ENCODE peak calls at places on chromosomes 7 and 10, in ten cellular contexts. V, S, I, G, J, P, Z, A, E and Q are unnamed samples.

GRCh38 chr7:141012044-141012685 is 2.6 kb downstream of the MRPS33 start:
- DNase-seq in V (peak; percentile 56), E (no peak), S (peak; percentile 62), J (peak; percentile 66), P (peak; percentile 68), G (peak; percentile 75), I (no peak), Z (no peak), A (no peak), Q (peak; percentile 55)

GRCh38 chr10:66799474-66799873 is 126.4 kb upstream of the LRRTM3 start:
- DNase-seq in J (no peak), I (no peak), S (no peak), G (no peak), A (no peak), P (peak; percentile 10), V (no peak), Z (no peak), E (no peak), Q (no peak)

GRCh38 chr7:148058753-148059152 is 531.8 kb upstream of the C7orf33 start:
- DNase-seq in J (no peak), A (no peak), I (no peak), V (no peak), G (no peak), E (no peak), P (no peak), S (no peak), Z (no peak), Q (no peak)

GRCh38 chr7:24601600-24601999 is 28.3 kb downstream of the PALS2 start:
- DNase-seq in J (no peak), Z (no peak), V (peak; percentile 21), S (no peak), I (no peak), G (peak; percentile 22), E (no peak), P (peak; percentile 11), A (no peak), Q (no peak)

GRCh38 chr7:102457352-102457924 is 7.2 kb downstream of the ALKBH4 start:
- DNase-seq in J (no peak), I (no peak), G (no peak), V (no peak), A (no peak), E (no peak), S (no peak), Z (no peak), P (no peak), Q (no peak)

GRCh38 chr10:87868277-87868676 is 4.9 kb downstream of the PTEN start:
- DNase-seq in S (no peak), P (no peak), G (no peak), Z (no peak), J (no peak), V (no peak), E (no peak), I (no peak), A (no peak), Q (no peak)

GRCh38 chr10:62844280-62845011 is 28.3 kb upstream of the EGR2 start:
- DNase-seq in V (no peak), Z (no peak), G (peak; percentile 8), J (no peak), E (no peak), A (no peak), S (no peak), P (no peak), I (no peak), Q (no peak)

GRCh38 chr7:20831976-20832375 is 45.3 kb upstream of the SP8 start:
- DNase-seq in P (no peak), Z (no peak), G (no peak), V (no peak), S (no peak), E (no peak), A (no peak), J (no peak), I (no peak), Q (no peak)

DNA sequence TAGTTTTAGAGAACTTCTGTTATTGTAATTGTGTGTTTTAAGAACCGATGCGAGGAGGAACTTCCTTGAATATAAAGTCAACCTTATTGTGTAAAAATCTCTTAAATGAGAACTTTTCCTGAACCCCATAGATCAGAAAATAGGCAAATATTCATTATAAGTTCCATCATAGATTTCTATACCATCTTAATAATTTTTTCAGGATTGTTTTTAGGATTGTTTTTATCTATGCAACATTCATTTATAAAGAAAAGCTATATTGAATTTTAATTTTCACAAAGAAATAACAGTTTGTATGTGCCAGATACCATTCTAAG is 1.7 kb upstream of the SMNDC1 start:
- DNase-seq in E (no peak), Z (no peak), P (no peak), I (no peak), G (no peak), S (no peak), V (no peak), J (no peak), A (no peak), Q (no peak)
- TF ChIP-seq CTCF in E (no peak), Z (no peak), P (no peak), I (no peak), G (no peak), S (no peak), V (no peak), J (no peak), A (no peak), Q (no peak)

GRCh38 chr7:76165106-76165972 is 36.4 kb upstream of the SRRM3 start:
- DNase-seq in G (no peak), A (no peak), J (no peak), P (no peak), E (no peak), Z (no peak), I (no peak), V (no peak), S (no peak), Q (no peak)

GRCh38 chr7:76165973-76166403 is 35.7 kb upstream of the SRRM3 start:
- DNase-seq in G (no peak), Z (no peak), E (no peak), S (no peak), P (no peak), J (no peak), I (no peak), A (no peak), V (no peak), Q (no peak)

DNA sequence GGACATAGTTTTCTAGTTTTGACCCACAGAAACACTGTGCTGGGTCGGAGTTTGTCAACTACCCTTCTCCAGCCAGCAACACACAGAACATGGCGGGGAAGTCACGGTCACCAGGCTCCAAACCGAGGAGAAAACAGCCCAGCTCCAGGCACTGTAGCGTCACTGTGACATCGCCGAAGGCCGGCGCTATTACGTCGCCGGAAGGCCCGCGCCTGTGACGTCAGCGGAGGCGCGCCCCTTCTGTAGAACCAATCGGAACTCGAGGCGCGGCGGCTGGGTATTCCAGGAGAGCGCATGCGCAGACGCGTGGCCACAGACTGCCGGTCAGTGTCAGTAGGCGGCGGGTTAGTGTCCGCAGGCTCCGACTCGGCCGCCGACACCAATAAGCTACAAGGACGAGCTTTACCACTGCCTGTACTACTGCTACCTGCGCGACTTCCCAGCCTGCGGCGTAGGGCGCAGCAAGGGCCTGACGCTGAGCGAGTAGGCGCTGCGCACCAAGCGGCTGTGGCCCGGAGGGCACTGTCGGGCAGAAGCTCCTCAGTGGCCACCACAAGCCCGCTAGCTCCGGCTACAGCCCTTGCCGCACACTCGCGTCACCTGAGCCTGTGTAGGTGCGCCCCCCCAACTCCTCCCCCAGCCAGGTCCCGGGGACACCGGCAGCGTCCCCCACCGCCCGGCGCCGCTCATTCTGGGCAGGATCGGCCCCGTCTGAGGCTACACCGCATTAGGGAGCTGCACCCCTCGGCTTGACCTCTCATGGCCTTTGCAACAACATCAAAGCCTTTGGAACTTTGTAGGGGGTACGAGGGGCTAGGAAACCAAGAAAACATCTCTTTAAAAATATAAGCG is 35.1 kb upstream of the SRRM3 start:
- DNase-seq in A (peak; percentile 47), V (peak; percentile 92), Z (peak; percentile 97), G (peak; percentile 97), P (peak; percentile 98), J (peak; percentile 96), S (peak; percentile 93), E (peak; percentile 84), I (peak; percentile 92), Q (peak; percentile 97)
- TF ChIP-seq CTCF in A (peak; percentile 6), V (peak; percentile 25), Z (no peak), G (peak; percentile 11), P (peak; percentile 32), J (no peak), S (peak; percentile 11), E (no peak), I (peak; percentile 7), Q (peak; percentile 34)

DNA sequence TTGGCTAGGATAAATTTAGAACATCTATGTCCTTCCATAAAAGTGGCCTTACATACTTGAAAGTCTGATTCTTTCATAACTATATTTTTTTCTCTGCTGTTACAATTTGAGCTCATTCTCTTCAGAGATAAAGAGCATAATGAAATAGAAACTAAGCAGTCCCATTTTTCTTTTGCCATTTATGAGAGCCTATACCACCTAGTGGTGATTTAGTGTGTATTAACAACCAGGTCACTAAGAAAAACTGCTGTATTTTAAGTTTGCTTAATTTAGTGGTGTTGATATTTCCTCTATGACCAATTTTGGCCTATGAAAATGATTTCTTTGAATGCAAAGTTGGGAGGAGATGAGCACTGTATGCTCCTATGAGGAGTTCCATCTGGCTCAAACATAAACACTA is 88.7 kb upstream of the ZWINT start:
- DNase-seq in I (no peak), S (no peak), P (no peak), J (no peak), A (no peak), E (no peak), V (no peak), G (no peak), Z (no peak), Q (no peak)
- TF ChIP-seq CTCF in I (no peak), S (peak; percentile 20), P (no peak), J (no peak), A (no peak), E (no peak), V (no peak), G (no peak), Z (no peak), Q (peak; percentile 29)

GRCh38 chr10:94680544-94680943 is 3.0 kb upstream of the CYP2C18 start:
- DNase-seq in E (no peak), P (no peak), I (no peak), J (no peak), G (no peak), Z (no peak), V (no peak), A (no peak), S (no peak), Q (no peak)

GRCh38 chr10:94678475-94678874 is 5.1 kb upstream of the CYP2C18 start:
- DNase-seq in J (no peak), Z (no peak), G (no peak), V (no peak), I (no peak), S (no peak), P (no peak), E (no peak), A (no peak), Q (no peak)

GRCh38 chr10:94673614-94674321 is 9.8 kb upstream of the CYP2C18 start:
- DNase-seq in P (no peak), G (no peak), Z (no peak), J (no peak), E (no peak), A (no peak), S (no peak), I (no peak), V (no peak), Q (no peak)

GRCh38 chr10:94683214-94684054 is at the start of gene CYP2C18:
- DNase-seq in S (no peak), I (no peak), Z (no peak), J (no peak), A (no peak), V (no peak), G (no peak), P (no peak), E (no peak), Q (no peak)

DNA sequence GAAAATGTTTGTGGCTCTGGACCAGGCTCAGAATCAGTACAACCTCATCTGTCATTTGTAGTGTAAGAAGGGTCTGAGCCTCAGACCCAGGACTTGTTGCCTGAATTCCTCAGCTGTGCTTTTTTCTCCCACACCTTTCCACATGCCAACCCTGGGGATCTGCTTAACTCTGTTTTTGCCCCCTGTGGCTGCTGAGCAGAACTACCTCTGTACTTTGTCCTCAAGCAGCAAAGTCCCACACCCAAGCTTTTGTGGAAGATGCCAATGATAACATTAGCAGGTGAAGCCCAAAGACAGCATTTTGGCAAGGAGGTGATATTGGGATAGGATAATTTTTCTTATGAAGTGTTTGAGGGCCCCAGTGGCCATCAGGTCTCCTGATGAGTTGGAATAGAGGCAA is 5.8 kb upstream of the CYP2C18 start:
- DNase-seq in Z (no peak), P (no peak), V (no peak), A (no peak), E (no peak), S (no peak), G (no peak), J (no peak), I (no peak), Q (no peak)
- TF ChIP-seq CTCF in Z (no peak), P (no peak), V (no peak), A (peak; percentile 48), E (no peak), S (no peak), G (no peak), J (no peak), I (no peak), Q (peak; percentile 57)